ENCODE peak calls at places on chromosomes 7 and 10, in six cellular contexts. One of them, this sample, is unnamed.

GRCh38 chr10:113122947-113123346 is 172.9 kb downstream of the TCF7L2 start:
- DNase-seq in fibroblast of lung: no peak
- DNase-seq in H1: no peak
- DNase-seq in mammary epithelial cell: no peak
- DNase-seq in MM.1S: no peak
- DNase-seq in PC-3: no peak
- DNase-seq in this sample: no peak

GRCh38 chr10:12628964-12629766 is 279.8 kb downstream of the CAMK1D start:
- DNase-seq in fibroblast of lung: no peak
- DNase-seq in H1: no peak
- DNase-seq in mammary epithelial cell: no peak
- DNase-seq in PC-3: peak; percentile 60
- DNase-seq in MM.1S: no peak
- DNase-seq in this sample: peak; percentile 38

GRCh38 chr7:132760241-132760616 is 184.0 kb upstream of the PLXNA4 start:
- DNase-seq in fibroblast of lung: peak; percentile 45
- DNase-seq in PC-3: no peak
- DNase-seq in mammary epithelial cell: no peak
- DNase-seq in MM.1S: no peak
- DNase-seq in H1: no peak
- DNase-seq in this sample: no peak

GRCh38 chr10:86423739-86424138 is 57.1 kb upstream of the GRID1 start:
- DNase-seq in MM.1S: no peak
- DNase-seq in PC-3: no peak
- DNase-seq in H1: no peak
- DNase-seq in fibroblast of lung: no peak
- DNase-seq in mammary epithelial cell: no peak
- DNase-seq in this sample: no peak

GRCh38 chr7:45665172-45665571 is 91.0 kb downstream of the ADCY1 start:
- DNase-seq in PC-3: no peak
- DNase-seq in MM.1S: no peak
- DNase-seq in H1: no peak
- DNase-seq in mammary epithelial cell: no peak
- DNase-seq in fibroblast of lung: no peak
- DNase-seq in this sample: no peak

GRCh38 chr10:50480054-50481007 is 143.4 kb downstream of the SGMS1 start:
- DNase-seq in mammary epithelial cell: no peak
- DNase-seq in fibroblast of lung: no peak
- DNase-seq in H1: no peak
- DNase-seq in MM.1S: no peak
- DNase-seq in PC-3: no peak
- DNase-seq in this sample: no peak

GRCh38 chr10:75209325-75210192 is 1.0 kb upstream of the VDAC2 start:
- DNase-seq in PC-3: peak; percentile 80
- DNase-seq in H1: no peak
- DNase-seq in MM.1S: peak; percentile 63
- DNase-seq in fibroblast of lung: peak; percentile 78
- DNase-seq in mammary epithelial cell: no peak
- DNase-seq in this sample: peak; percentile 87

GRCh38 chr10:123797813-123798212 is 93.8 kb downstream of the CPXM2 start:
- DNase-seq in H1: peak; percentile 45
- DNase-seq in mammary epithelial cell: no peak
- DNase-seq in MM.1S: no peak
- DNase-seq in PC-3: no peak
- DNase-seq in fibroblast of lung: no peak
- DNase-seq in this sample: no peak

GRCh38 chr10:72265925-72266865 is 7.5 kb upstream of the DDIT4 start:
- DNase-seq in mammary epithelial cell: no peak
- DNase-seq in fibroblast of lung: no peak
- DNase-seq in PC-3: no peak
- DNase-seq in H1: no peak
- DNase-seq in MM.1S: no peak
- DNase-seq in this sample: no peak

GRCh38 chr10:104734408-104734807 is 93.3 kb downstream of the SORCS3 start:
- DNase-seq in fibroblast of lung: no peak
- DNase-seq in mammary epithelial cell: peak; percentile 21
- DNase-seq in H1: no peak
- DNase-seq in MM.1S: no peak
- DNase-seq in PC-3: no peak
- DNase-seq in this sample: no peak

GRCh38 chr10:110747609-110748464 is 103.7 kb downstream of the RBM20 start:
- DNase-seq in mammary epithelial cell: peak; percentile 7
- DNase-seq in MM.1S: no peak
- DNase-seq in fibroblast of lung: no peak
- DNase-seq in H1: no peak
- DNase-seq in PC-3: no peak
- DNase-seq in this sample: no peak

GRCh38 chr10:8527773-8528172 is 473.3 kb downstream of the GATA3 start:
- DNase-seq in mammary epithelial cell: no peak
- DNase-seq in fibroblast of lung: no peak
- DNase-seq in PC-3: no peak
- DNase-seq in H1: no peak
- DNase-seq in MM.1S: no peak
- DNase-seq in this sample: no peak

GRCh38 chr7:67371429-67372305 is 375.0 kb downstream of the TYW1 start:
- DNase-seq in PC-3: peak; percentile 92
- DNase-seq in fibroblast of lung: peak; percentile 69
- DNase-seq in MM.1S: peak; percentile 71
- DNase-seq in H1: peak; percentile 85
- DNase-seq in mammary epithelial cell: peak; percentile 54
- DNase-seq in this sample: peak; percentile 85

GRCh38 chr7:101562531-101563197 is 66.4 kb downstream of the MYL10 start:
- DNase-seq in H1: no peak
- DNase-seq in mammary epithelial cell: no peak
- DNase-seq in MM.1S: no peak
- DNase-seq in PC-3: no peak
- DNase-seq in fibroblast of lung: no peak
- DNase-seq in this sample: no peak
- TF ChIP-seq EZH2 in H1: no peak
- TF ChIP-seq EZH2 in mammary epithelial cell: no peak
- TF ChIP-seq EZH2 in MM.1S: no peak
- TF ChIP-seq EZH2 in PC-3: no peak
- TF ChIP-seq EZH2 in fibroblast of lung: no peak
- TF ChIP-seq EZH2 in this sample: no peak

GRCh38 chr7:76259124-76260086 is 43.1 kb upstream of the HSPB1 start:
- DNase-seq in MM.1S: no peak
- DNase-seq in fibroblast of lung: no peak
- DNase-seq in mammary epithelial cell: no peak
- DNase-seq in H1: no peak
- DNase-seq in PC-3: no peak
- DNase-seq in this sample: no peak
- TF ChIP-seq EZH2 in MM.1S: no peak
- TF ChIP-seq EZH2 in fibroblast of lung: peak; percentile 38
- TF ChIP-seq EZH2 in mammary epithelial cell: no peak
- TF ChIP-seq EZH2 in H1: no peak
- TF ChIP-seq EZH2 in PC-3: no peak
- TF ChIP-seq EZH2 in this sample: no peak

GRCh38 chr10:22341190-22341935 is 3.9 kb upstream of the SPAG6 start:
- DNase-seq in fibroblast of lung: peak; percentile 47
- DNase-seq in mammary epithelial cell: no peak
- DNase-seq in PC-3: no peak
- DNase-seq in MM.1S: no peak
- DNase-seq in H1: no peak
- DNase-seq in this sample: no peak

GRCh38 chr10:22339761-22340361 is 5.4 kb upstream of the SPAG6 start:
- DNase-seq in fibroblast of lung: peak; percentile 91
- DNase-seq in H1: no peak
- DNase-seq in mammary epithelial cell: no peak
- DNase-seq in PC-3: peak; percentile 81
- DNase-seq in MM.1S: no peak
- DNase-seq in this sample: no peak

GRCh38 chr10:22341936-22342222 is 3.4 kb upstream of the SPAG6 start:
- DNase-seq in PC-3: no peak
- DNase-seq in H1: no peak
- DNase-seq in MM.1S: no peak
- DNase-seq in mammary epithelial cell: no peak
- DNase-seq in fibroblast of lung: no peak
- DNase-seq in this sample: no peak

GRCh38 chr10:22338260-22338894 is 6.9 kb upstream of the SPAG6 start:
- DNase-seq in H1: no peak
- DNase-seq in fibroblast of lung: no peak
- DNase-seq in mammary epithelial cell: no peak
- DNase-seq in MM.1S: no peak
- DNase-seq in PC-3: peak; percentile 39
- DNase-seq in this sample: no peak

DNA sequence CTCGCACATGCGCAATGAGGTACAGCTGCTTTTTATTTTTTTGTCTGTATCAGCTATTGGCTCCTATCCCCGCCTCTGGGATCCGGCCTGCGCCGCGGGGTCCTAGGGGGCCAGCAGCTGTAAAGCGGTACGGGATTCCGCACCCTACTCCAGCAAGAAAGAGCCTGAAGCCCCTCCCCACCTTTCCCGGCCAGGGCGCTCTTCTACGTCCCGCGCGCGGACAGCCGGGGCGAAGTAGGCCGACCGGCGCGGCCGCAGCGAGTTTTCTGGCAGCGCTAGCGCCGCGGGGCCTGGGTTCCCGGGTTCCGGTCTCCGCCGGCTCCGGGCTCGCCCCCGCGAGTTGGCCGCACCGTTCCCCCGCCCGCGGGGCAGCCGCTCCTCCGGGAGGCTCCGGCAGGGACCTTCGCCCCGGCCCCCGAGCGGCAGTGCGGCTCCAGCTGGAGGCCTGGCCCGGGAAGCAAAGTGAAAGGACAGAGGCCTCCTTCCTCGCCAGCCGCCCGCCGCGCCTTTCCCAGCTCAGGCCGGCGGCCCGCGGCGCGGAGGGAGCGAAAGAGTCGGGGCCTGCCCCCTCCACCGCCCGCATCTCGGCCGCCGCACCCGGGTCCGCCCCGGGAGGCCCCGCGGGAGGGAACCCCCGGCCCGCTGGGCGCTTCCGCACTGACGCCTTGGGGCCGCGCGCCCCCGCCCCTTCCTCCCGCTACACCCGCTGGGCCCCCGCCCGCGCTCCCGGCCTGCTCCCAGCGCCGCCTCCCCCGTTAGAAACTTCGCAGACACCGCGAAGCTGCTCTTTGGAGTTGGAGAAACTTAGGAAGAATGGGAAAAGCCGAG is 4.7 kb upstream of the SPAG6 start:
- DNase-seq in PC-3: peak; percentile 54
- DNase-seq in H1: peak; percentile 81
- DNase-seq in MM.1S: peak; percentile 88
- DNase-seq in fibroblast of lung: no peak
- DNase-seq in mammary epithelial cell: peak; percentile 71
- DNase-seq in this sample: peak; percentile 90
- TF ChIP-seq EZH2 in PC-3: no peak
- TF ChIP-seq EZH2 in H1: no peak
- TF ChIP-seq EZH2 in MM.1S: no peak
- TF ChIP-seq EZH2 in fibroblast of lung: no peak
- TF ChIP-seq EZH2 in mammary epithelial cell: no peak
- TF ChIP-seq EZH2 in this sample: no peak

GRCh38 chr10:99538287-99538917 is 5.7 kb downstream of the NKX2-3 start:
- DNase-seq in mammary epithelial cell: no peak
- DNase-seq in H1: no peak
- DNase-seq in fibroblast of lung: no peak
- DNase-seq in PC-3: no peak
- DNase-seq in MM.1S: no peak
- DNase-seq in this sample: no peak

GRCh38 chr10:99540339-99540672 is 7.6 kb downstream of the NKX2-3 start:
- DNase-seq in H1: no peak
- DNase-seq in MM.1S: no peak
- DNase-seq in PC-3: no peak
- DNase-seq in fibroblast of lung: no peak
- DNase-seq in mammary epithelial cell: no peak
- DNase-seq in this sample: no peak

GRCh38 chr10:99539820-99540219 is 7.1 kb downstream of the NKX2-3 start:
- DNase-seq in H1: no peak
- DNase-seq in MM.1S: no peak
- DNase-seq in mammary epithelial cell: no peak
- DNase-seq in PC-3: no peak
- DNase-seq in fibroblast of lung: no peak
- DNase-seq in this sample: no peak

GRCh38 chr10:99539120-99539519 is 6.4 kb downstream of the NKX2-3 start:
- DNase-seq in MM.1S: no peak
- DNase-seq in mammary epithelial cell: no peak
- DNase-seq in PC-3: no peak
- DNase-seq in H1: no peak
- DNase-seq in fibroblast of lung: no peak
- DNase-seq in this sample: no peak

GRCh38 chr10:99540673-99541531 is 8.2 kb downstream of the NKX2-3 start:
- DNase-seq in MM.1S: peak; percentile 47
- DNase-seq in PC-3: peak; percentile 47
- DNase-seq in fibroblast of lung: no peak
- DNase-seq in H1: peak; percentile 62
- DNase-seq in mammary epithelial cell: peak; percentile 33
- DNase-seq in this sample: no peak
- TF ChIP-seq EZH2 in MM.1S: no peak
- TF ChIP-seq EZH2 in PC-3: no peak
- TF ChIP-seq EZH2 in fibroblast of lung: peak; percentile 90
- TF ChIP-seq EZH2 in H1: peak; percentile 76
- TF ChIP-seq EZH2 in mammary epithelial cell: peak; percentile 87
- TF ChIP-seq EZH2 in this sample: peak; percentile 86

DNA sequence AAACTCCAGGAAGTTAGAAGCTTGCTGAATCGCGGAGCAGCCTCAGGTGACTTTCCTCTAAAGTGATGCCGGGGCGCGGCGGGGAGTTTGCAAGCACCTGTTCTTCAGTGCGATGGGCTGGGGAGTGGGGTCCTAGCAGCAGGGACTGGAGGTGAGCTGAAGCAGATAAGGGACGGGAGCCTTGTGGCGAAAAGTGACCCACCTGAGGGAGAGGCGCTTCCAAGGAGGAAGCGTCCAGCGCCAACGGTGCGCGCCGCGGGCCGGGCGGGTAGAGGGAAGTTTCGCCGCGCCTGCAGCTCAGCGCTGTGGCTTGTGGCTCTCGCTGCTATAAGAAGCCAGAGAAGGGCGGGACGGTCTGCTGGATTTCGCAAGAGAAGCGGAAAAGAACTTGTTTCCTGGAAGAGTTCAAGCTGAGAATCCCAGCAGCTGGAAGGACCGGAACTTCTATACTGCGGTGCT is at the start of gene STEAP4:
- DNase-seq in MM.1S: no peak
- DNase-seq in H1: peak; percentile 69
- DNase-seq in PC-3: peak; percentile 87
- DNase-seq in mammary epithelial cell: peak; percentile 78
- DNase-seq in fibroblast of lung: peak; percentile 67
- DNase-seq in this sample: peak; percentile 4
- TF ChIP-seq EZH2 in MM.1S: no peak
- TF ChIP-seq EZH2 in H1: no peak
- TF ChIP-seq EZH2 in PC-3: no peak
- TF ChIP-seq EZH2 in mammary epithelial cell: no peak
- TF ChIP-seq EZH2 in fibroblast of lung: no peak
- TF ChIP-seq EZH2 in this sample: peak; percentile 13

This sample was measured in A673.